ENCODE peak calls at places on chromosome 21, in seven cellular contexts. One of them, this sample, is unnamed.

GRCh38 chr21:38494688-38495087 is 3.6 kb downstream of the ERG start:
- DNase-seq in A549: no peak
- DNase-seq in HCT116: no peak
- DNase-seq in WTC11: no peak
- DNase-seq in H1: no peak
- DNase-seq in HepG2: no peak
- DNase-seq in K562: no peak
- DNase-seq in this sample: no peak

GRCh38 chr21:37461494-37461893 is 94.9 kb downstream of the DYRK1A start:
- DNase-seq in A549: no peak
- DNase-seq in HCT116: no peak
- DNase-seq in WTC11: no peak
- DNase-seq in H1: no peak
- DNase-seq in HepG2: no peak
- DNase-seq in K562: no peak
- DNase-seq in this sample: no peak

GRCh38 chr21:42593007-42593814 is 60.2 kb upstream of the PDE9A start:
- DNase-seq in A549: peak; percentile 80
- DNase-seq in HCT116: peak; percentile 42
- DNase-seq in WTC11: peak; percentile 84
- DNase-seq in H1: peak; percentile 34
- DNase-seq in HepG2: peak; percentile 48
- DNase-seq in K562: peak; percentile 91
- DNase-seq in this sample: peak; percentile 70

GRCh38 chr21:42461881-42462877 is 33.8 kb downstream of the RSPH1 start:
- DNase-seq in A549: no peak
- DNase-seq in HCT116: no peak
- DNase-seq in WTC11: no peak
- DNase-seq in H1: no peak
- DNase-seq in HepG2: no peak
- DNase-seq in K562: no peak
- DNase-seq in this sample: peak; percentile 71

GRCh38 chr21:38267991-38268858 is 11.4 kb downstream of the KCNJ15 start:
- DNase-seq in A549: no peak
- DNase-seq in HCT116: no peak
- DNase-seq in WTC11: no peak
- DNase-seq in H1: no peak
- DNase-seq in HepG2: no peak
- DNase-seq in K562: no peak
- DNase-seq in this sample: no peak

GRCh38 chr21:36701912-36702621 is 3.2 kb downstream of the SIM2 start:
- DNase-seq in A549: no peak
- DNase-seq in HCT116: no peak
- DNase-seq in WTC11: no peak
- DNase-seq in H1: no peak
- DNase-seq in HepG2: no peak
- DNase-seq in K562: no peak
- DNase-seq in this sample: no peak

GRCh38 chr21:31530918-31531705 is 128.4 kb upstream of the SOD1 start:
- DNase-seq in A549: no peak
- DNase-seq in HCT116: no peak
- DNase-seq in WTC11: no peak
- DNase-seq in H1: no peak
- DNase-seq in HepG2: no peak
- DNase-seq in K562: no peak
- DNase-seq in this sample: no peak

GRCh38 chr21:43864313-43864805 is 664 bp upstream of the AGPAT3 start:
- DNase-seq in A549: peak; percentile 33
- DNase-seq in HCT116: peak; percentile 60
- DNase-seq in WTC11: peak; percentile 67
- DNase-seq in H1: no peak
- DNase-seq in HepG2: no peak
- DNase-seq in K562: peak; percentile 68
- DNase-seq in this sample: peak; percentile 53

GRCh38 chr21:39332175-39332574 is 16.7 kb downstream of the HMGN1 start:
- DNase-seq in A549: no peak
- DNase-seq in HCT116: no peak
- DNase-seq in WTC11: no peak
- DNase-seq in H1: no peak
- DNase-seq in HepG2: no peak
- DNase-seq in K562: no peak
- DNase-seq in this sample: no peak

GRCh38 chr21:41322496-41323382 is 6.1 kb downstream of the FAM3B start:
- DNase-seq in A549: no peak
- DNase-seq in HCT116: no peak
- DNase-seq in WTC11: no peak
- DNase-seq in H1: no peak
- DNase-seq in HepG2: peak; percentile 99
- DNase-seq in K562: no peak
- DNase-seq in this sample: no peak

GRCh38 chr21:42098957-42099547 is 27.9 kb downstream of the UMODL1 start:
- DNase-seq in A549: no peak
- DNase-seq in HCT116: no peak
- DNase-seq in WTC11: no peak
- DNase-seq in H1: no peak
- DNase-seq in HepG2: no peak
- DNase-seq in K562: no peak
- DNase-seq in this sample: no peak

GRCh38 chr21:19981938-19982337 is 1016.3 kb upstream of the NCAM2 start:
- DNase-seq in A549: no peak
- DNase-seq in HCT116: no peak
- DNase-seq in WTC11: no peak
- DNase-seq in H1: no peak
- DNase-seq in HepG2: no peak
- DNase-seq in K562: no peak
- DNase-seq in this sample: peak; percentile 22

GRCh38 chr21:38310619-38311018 is 53.8 kb downstream of the KCNJ15 start:
- DNase-seq in A549: no peak
- DNase-seq in HCT116: no peak
- DNase-seq in WTC11: no peak
- DNase-seq in H1: no peak
- DNase-seq in HepG2: no peak
- DNase-seq in K562: no peak
- DNase-seq in this sample: peak; percentile 40

GRCh38 chr21:31142600-31142999 is 104.3 kb upstream of the KRTAP19-8 start:
- DNase-seq in A549: no peak
- DNase-seq in HCT116: no peak
- DNase-seq in WTC11: no peak
- DNase-seq in H1: no peak
- DNase-seq in HepG2: no peak
- DNase-seq in K562: no peak
- DNase-seq in this sample: peak; percentile 32

GRCh38 chr21:40176732-40177131 is 309.5 kb downstream of the PCP4 start:
- DNase-seq in A549: no peak
- DNase-seq in HCT116: no peak
- DNase-seq in WTC11: no peak
- DNase-seq in H1: no peak
- DNase-seq in HepG2: no peak
- DNase-seq in K562: no peak
- DNase-seq in this sample: no peak

GRCh38 chr21:22444990-22445389 is 1446.8 kb downstream of the NCAM2 start:
- DNase-seq in A549: no peak
- DNase-seq in HCT116: no peak
- DNase-seq in WTC11: no peak
- DNase-seq in H1: no peak
- DNase-seq in HepG2: no peak
- DNase-seq in K562: no peak
- DNase-seq in this sample: no peak

GRCh38 chr21:17527240-17527639 is 14.4 kb downstream of the CXADR start:
- DNase-seq in A549: no peak
- DNase-seq in HCT116: no peak
- DNase-seq in WTC11: no peak
- DNase-seq in H1: no peak
- DNase-seq in HepG2: peak; percentile 83
- DNase-seq in K562: no peak
- DNase-seq in this sample: no peak

GRCh38 chr21:43867332-43867703 is 2.3 kb downstream of the AGPAT3 start:
- DNase-seq in A549: no peak
- DNase-seq in HCT116: no peak
- DNase-seq in WTC11: no peak
- DNase-seq in H1: no peak
- DNase-seq in HepG2: no peak
- DNase-seq in K562: no peak
- DNase-seq in this sample: no peak

GRCh38 chr21:16058896-16059295 is 329.1 kb downstream of the USP25 start:
- DNase-seq in A549: no peak
- DNase-seq in HCT116: no peak
- DNase-seq in WTC11: no peak
- DNase-seq in H1: no peak
- DNase-seq in HepG2: no peak
- DNase-seq in K562: no peak
- DNase-seq in this sample: no peak

GRCh38 chr21:31310750-31311149 is 33.3 kb downstream of the TIAM1 start:
- DNase-seq in A549: no peak
- DNase-seq in HCT116: no peak
- DNase-seq in WTC11: no peak
- DNase-seq in H1: no peak
- DNase-seq in HepG2: no peak
- DNase-seq in K562: no peak
- DNase-seq in this sample: no peak

GRCh38 chr21:21612446-21612845 is 614.2 kb downstream of the NCAM2 start:
- DNase-seq in A549: no peak
- DNase-seq in HCT116: no peak
- DNase-seq in WTC11: no peak
- DNase-seq in H1: peak; percentile 36
- DNase-seq in HepG2: no peak
- DNase-seq in K562: no peak
- DNase-seq in this sample: peak; percentile 18

GRCh38 chr21:42193131-42193671 is 25.7 kb upstream of the ABCG1 start:
- DNase-seq in A549: no peak
- DNase-seq in HCT116: no peak
- DNase-seq in WTC11: no peak
- DNase-seq in H1: no peak
- DNase-seq in HepG2: no peak
- DNase-seq in K562: no peak
- DNase-seq in this sample: peak; percentile 57

GRCh38 chr21:14533555-14534400 is 12.3 kb downstream of the SAMSN1 start:
- DNase-seq in A549: peak; percentile 8
- DNase-seq in HCT116: peak; percentile 67
- DNase-seq in WTC11: no peak
- DNase-seq in H1: no peak
- DNase-seq in HepG2: no peak
- DNase-seq in K562: peak; percentile 19
- DNase-seq in this sample: peak; percentile 57

GRCh38 chr21:18228060-18228739 is 16.4 kb upstream of the CHODL start:
- DNase-seq in A549: no peak
- DNase-seq in HCT116: no peak
- DNase-seq in WTC11: no peak
- DNase-seq in H1: no peak
- DNase-seq in HepG2: no peak
- DNase-seq in K562: no peak
- DNase-seq in this sample: no peak

GRCh38 chr21:35509004-35509704 is 460.1 kb upstream of the RUNX1 start:
- DNase-seq in A549: no peak
- DNase-seq in HCT116: no peak
- DNase-seq in WTC11: no peak
- DNase-seq in H1: no peak
- DNase-seq in HepG2: no peak
- DNase-seq in K562: no peak
- DNase-seq in this sample: peak; percentile 89

GRCh38 chr21:35506352-35506751 is 457.2 kb upstream of the RUNX1 start:
- DNase-seq in A549: no peak
- DNase-seq in HCT116: no peak
- DNase-seq in WTC11: no peak
- DNase-seq in H1: no peak
- DNase-seq in HepG2: no peak
- DNase-seq in K562: no peak
- DNase-seq in this sample: no peak

GRCh38 chr21:35511298-35512162 is 462.4 kb upstream of the RUNX1 start:
- DNase-seq in A549: no peak
- DNase-seq in HCT116: no peak
- DNase-seq in WTC11: no peak
- DNase-seq in H1: no peak
- DNase-seq in HepG2: no peak
- DNase-seq in K562: no peak
- DNase-seq in this sample: peak; percentile 56

GRCh38 chr21:35510294-35510693 is 461.2 kb upstream of the RUNX1 start:
- DNase-seq in A549: no peak
- DNase-seq in HCT116: no peak
- DNase-seq in WTC11: no peak
- DNase-seq in H1: no peak
- DNase-seq in HepG2: no peak
- DNase-seq in K562: no peak
- DNase-seq in this sample: no peak

DNA sequence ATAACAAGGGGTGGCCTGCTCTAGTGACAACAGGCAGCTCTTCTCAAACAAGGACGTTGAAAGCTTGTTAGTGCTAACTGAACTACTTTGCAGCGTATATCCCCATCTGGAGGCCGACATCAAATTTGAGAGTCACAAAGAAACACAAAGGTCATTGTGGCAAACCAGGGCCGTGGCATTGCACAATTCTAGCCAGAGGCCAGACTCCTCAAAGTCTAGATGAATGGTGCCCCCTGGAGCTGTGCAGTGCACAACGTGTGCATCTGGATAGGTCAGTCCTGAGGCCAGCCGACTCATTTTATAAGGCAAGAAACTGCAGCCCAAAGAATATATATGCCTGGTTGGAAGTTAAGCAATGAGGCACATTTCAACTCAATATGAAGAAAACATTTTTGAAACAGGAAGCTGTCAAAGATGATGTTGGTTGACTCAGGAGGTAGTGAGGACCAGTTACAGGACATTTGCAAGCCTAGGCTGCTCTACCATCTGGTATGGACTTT is 459.3 kb upstream of the RUNX1 start:
- DNase-seq in A549: no peak
- DNase-seq in HCT116: peak; percentile 58
- DNase-seq in WTC11: peak; percentile 39
- DNase-seq in H1: peak; percentile 50
- DNase-seq in HepG2: peak; percentile 72
- DNase-seq in K562: peak; percentile 35
- DNase-seq in this sample: peak; percentile 98
- TF ChIP-seq MAX in A549: no peak
- TF ChIP-seq MAX in HCT116: no peak
- TF ChIP-seq MAX in WTC11: no peak
- TF ChIP-seq MAX in H1: peak; percentile 15
- TF ChIP-seq MAX in HepG2: no peak
- TF ChIP-seq MAX in K562: no peak
- TF ChIP-seq MAX in this sample: peak; percentile 83

GRCh38 chr21:46052703-46053651 is 44.9 kb upstream of the COL6A2 start:
- DNase-seq in A549: no peak
- DNase-seq in HCT116: peak; percentile 33
- DNase-seq in WTC11: no peak
- DNase-seq in H1: no peak
- DNase-seq in HepG2: no peak
- DNase-seq in K562: no peak
- DNase-seq in this sample: peak; percentile 13
- TF ChIP-seq MAX in A549: no peak
- TF ChIP-seq MAX in HCT116: no peak
- TF ChIP-seq MAX in WTC11: no peak
- TF ChIP-seq MAX in H1: no peak
- TF ChIP-seq MAX in HepG2: no peak
- TF ChIP-seq MAX in K562: no peak
- TF ChIP-seq MAX in this sample: no peak

GRCh38 chr21:45618846-45619485 is 24.6 kb upstream of the PCBP3 start:
- DNase-seq in A549: no peak
- DNase-seq in HCT116: no peak
- DNase-seq in WTC11: peak; percentile 4
- DNase-seq in H1: no peak
- DNase-seq in HepG2: no peak
- DNase-seq in K562: no peak
- DNase-seq in this sample: peak; percentile 78
- TF ChIP-seq MAX in A549: no peak
- TF ChIP-seq MAX in HCT116: no peak
- TF ChIP-seq MAX in WTC11: no peak
- TF ChIP-seq MAX in H1: no peak
- TF ChIP-seq MAX in HepG2: no peak
- TF ChIP-seq MAX in K562: no peak
- TF ChIP-seq MAX in this sample: no peak

GRCh38 chr21:28719731-28720130 is 272.9 kb downstream of the LTN1 start:
- DNase-seq in A549: no peak
- DNase-seq in HCT116: no peak
- DNase-seq in WTC11: no peak
- DNase-seq in H1: no peak
- DNase-seq in HepG2: no peak
- DNase-seq in K562: no peak
- DNase-seq in this sample: no peak
- TF ChIP-seq MAX in A549: no peak
- TF ChIP-seq MAX in HCT116: no peak
- TF ChIP-seq MAX in WTC11: no peak
- TF ChIP-seq MAX in H1: no peak
- TF ChIP-seq MAX in HepG2: no peak
- TF ChIP-seq MAX in K562: no peak
- TF ChIP-seq MAX in this sample: no peak

This sample was measured in NB4.